ENCODE peak calls at places on chromosomes 6 and 20, in ten cellular contexts. One of them, this sample, is unnamed.

GRCh38 chr6:160697826-160698225 is 4.2 kb upstream of the PLG start:
- DNase-seq in IMR-90: no peak
- DNase-seq in natural killer cell: no peak
- DNase-seq in T-helper 2 cell: no peak
- DNase-seq in T1000: no peak
- DNase-seq in cardiac fibroblast: no peak
- DNase-seq in activated CD4-positive, alpha-beta T cell treated with anti-CD3 and anti-CD28 coated beads for 4 hours: no peak
- DNase-seq in CD8-positive, alpha-beta memory T cell: no peak
- DNase-seq in thoracic aorta: no peak
- DNase-seq in ELF-1: no peak
- DNase-seq in this sample: no peak

GRCh38 chr6:125370343-125370742 is 68.6 kb upstream of the HDDC2 start:
- DNase-seq in IMR-90: no peak
- DNase-seq in natural killer cell: no peak
- DNase-seq in T-helper 2 cell: no peak
- DNase-seq in T1000: no peak
- DNase-seq in cardiac fibroblast: no peak
- DNase-seq in activated CD4-positive, alpha-beta T cell treated with anti-CD3 and anti-CD28 coated beads for 4 hours: no peak
- DNase-seq in CD8-positive, alpha-beta memory T cell: no peak
- DNase-seq in thoracic aorta: no peak
- DNase-seq in ELF-1: no peak
- DNase-seq in this sample: no peak

GRCh38 chr6:41546866-41547798 is 951 bp downstream of the FOXP4 start:
- DNase-seq in IMR-90: peak
- DNase-seq in natural killer cell: peak
- DNase-seq in T-helper 2 cell: no peak
- DNase-seq in T1000: peak
- DNase-seq in cardiac fibroblast: peak
- DNase-seq in activated CD4-positive, alpha-beta T cell treated with anti-CD3 and anti-CD28 coated beads for 4 hours: peak
- DNase-seq in CD8-positive, alpha-beta memory T cell: peak
- DNase-seq in thoracic aorta: no peak
- DNase-seq in ELF-1: peak
- DNase-seq in this sample: peak

GRCh38 chr20:43028470-43028869 is 161.2 kb downstream of the PTPRT start:
- DNase-seq in IMR-90: no peak
- DNase-seq in natural killer cell: no peak
- DNase-seq in T-helper 2 cell: no peak
- DNase-seq in T1000: no peak
- DNase-seq in cardiac fibroblast: no peak
- DNase-seq in activated CD4-positive, alpha-beta T cell treated with anti-CD3 and anti-CD28 coated beads for 4 hours: no peak
- DNase-seq in CD8-positive, alpha-beta memory T cell: no peak
- DNase-seq in thoracic aorta: no peak
- DNase-seq in ELF-1: peak
- DNase-seq in this sample: no peak

GRCh38 chr20:40309731-40310130 is 379.3 kb downstream of the MAFB start:
- DNase-seq in IMR-90: no peak
- DNase-seq in natural killer cell: no peak
- DNase-seq in T-helper 2 cell: no peak
- DNase-seq in T1000: no peak
- DNase-seq in cardiac fibroblast: no peak
- DNase-seq in activated CD4-positive, alpha-beta T cell treated with anti-CD3 and anti-CD28 coated beads for 4 hours: no peak
- DNase-seq in CD8-positive, alpha-beta memory T cell: no peak
- DNase-seq in thoracic aorta: no peak
- DNase-seq in ELF-1: no peak
- DNase-seq in this sample: no peak

GRCh38 chr6:119179842-119180241 is 101.4 kb upstream of the FAM184A start:
- DNase-seq in IMR-90: no peak
- DNase-seq in natural killer cell: no peak
- DNase-seq in T-helper 2 cell: no peak
- DNase-seq in T1000: no peak
- DNase-seq in cardiac fibroblast: no peak
- DNase-seq in activated CD4-positive, alpha-beta T cell treated with anti-CD3 and anti-CD28 coated beads for 4 hours: no peak
- DNase-seq in CD8-positive, alpha-beta memory T cell: peak
- DNase-seq in thoracic aorta: no peak
- DNase-seq in ELF-1: no peak
- DNase-seq in this sample: no peak

GRCh38 chr6:67680297-67680932 is 954.7 kb upstream of the ADGRB3 start:
- DNase-seq in IMR-90: peak
- DNase-seq in natural killer cell: no peak
- DNase-seq in T-helper 2 cell: no peak
- DNase-seq in T1000: no peak
- DNase-seq in cardiac fibroblast: peak
- DNase-seq in activated CD4-positive, alpha-beta T cell treated with anti-CD3 and anti-CD28 coated beads for 4 hours: no peak
- DNase-seq in CD8-positive, alpha-beta memory T cell: no peak
- DNase-seq in thoracic aorta: no peak
- DNase-seq in ELF-1: no peak
- DNase-seq in this sample: no peak

GRCh38 chr20:31861346-31862156 is 8.8 kb downstream of the DUSP15 start:
- DNase-seq in IMR-90: peak
- DNase-seq in natural killer cell: peak
- DNase-seq in T-helper 2 cell: peak
- DNase-seq in T1000: no peak
- DNase-seq in cardiac fibroblast: no peak
- DNase-seq in activated CD4-positive, alpha-beta T cell treated with anti-CD3 and anti-CD28 coated beads for 4 hours: peak
- DNase-seq in CD8-positive, alpha-beta memory T cell: peak
- DNase-seq in thoracic aorta: no peak
- DNase-seq in ELF-1: peak
- DNase-seq in this sample: peak

GRCh38 chr6:1679691-1680068 is 70.0 kb downstream of the FOXC1 start:
- DNase-seq in IMR-90: no peak
- DNase-seq in natural killer cell: no peak
- DNase-seq in T-helper 2 cell: no peak
- DNase-seq in T1000: no peak
- DNase-seq in cardiac fibroblast: peak
- DNase-seq in activated CD4-positive, alpha-beta T cell treated with anti-CD3 and anti-CD28 coated beads for 4 hours: no peak
- DNase-seq in CD8-positive, alpha-beta memory T cell: no peak
- DNase-seq in thoracic aorta: no peak
- DNase-seq in ELF-1: no peak
- DNase-seq in this sample: peak

GRCh38 chr6:79134699-79135474 is 56.8 kb upstream of the PHIP start:
- DNase-seq in IMR-90: no peak
- DNase-seq in natural killer cell: no peak
- DNase-seq in T-helper 2 cell: no peak
- DNase-seq in T1000: no peak
- DNase-seq in cardiac fibroblast: no peak
- DNase-seq in activated CD4-positive, alpha-beta T cell treated with anti-CD3 and anti-CD28 coated beads for 4 hours: no peak
- DNase-seq in CD8-positive, alpha-beta memory T cell: no peak
- DNase-seq in thoracic aorta: no peak
- DNase-seq in ELF-1: peak
- DNase-seq in this sample: no peak

GRCh38 chr6:14549319-14549770 is 431.8 kb downstream of the CD83 start:
- DNase-seq in IMR-90: no peak
- DNase-seq in natural killer cell: no peak
- DNase-seq in T-helper 2 cell: no peak
- DNase-seq in T1000: no peak
- DNase-seq in cardiac fibroblast: no peak
- DNase-seq in activated CD4-positive, alpha-beta T cell treated with anti-CD3 and anti-CD28 coated beads for 4 hours: no peak
- DNase-seq in CD8-positive, alpha-beta memory T cell: no peak
- DNase-seq in thoracic aorta: no peak
- DNase-seq in ELF-1: no peak
- DNase-seq in this sample: no peak

GRCh38 chr20:2293971-2294370 is 1.8 kb upstream of the TGM3 start:
- DNase-seq in IMR-90: no peak
- DNase-seq in natural killer cell: no peak
- DNase-seq in T-helper 2 cell: no peak
- DNase-seq in T1000: no peak
- DNase-seq in cardiac fibroblast: no peak
- DNase-seq in activated CD4-positive, alpha-beta T cell treated with anti-CD3 and anti-CD28 coated beads for 4 hours: no peak
- DNase-seq in CD8-positive, alpha-beta memory T cell: no peak
- DNase-seq in thoracic aorta: no peak
- DNase-seq in ELF-1: no peak
- DNase-seq in this sample: no peak

GRCh38 chr6:100796049-100796823 is 84.9 kb downstream of the ASCC3 start:
- DNase-seq in IMR-90: no peak
- DNase-seq in natural killer cell: no peak
- DNase-seq in T-helper 2 cell: no peak
- DNase-seq in T1000: no peak
- DNase-seq in cardiac fibroblast: no peak
- DNase-seq in activated CD4-positive, alpha-beta T cell treated with anti-CD3 and anti-CD28 coated beads for 4 hours: no peak
- DNase-seq in CD8-positive, alpha-beta memory T cell: no peak
- DNase-seq in thoracic aorta: no peak
- DNase-seq in ELF-1: no peak
- DNase-seq in this sample: no peak

GRCh38 chr6:112651239-112651638 is 304.1 kb downstream of the RFPL4B start:
- DNase-seq in IMR-90: no peak
- DNase-seq in natural killer cell: no peak
- DNase-seq in T-helper 2 cell: no peak
- DNase-seq in T1000: no peak
- DNase-seq in cardiac fibroblast: no peak
- DNase-seq in activated CD4-positive, alpha-beta T cell treated with anti-CD3 and anti-CD28 coated beads for 4 hours: no peak
- DNase-seq in CD8-positive, alpha-beta memory T cell: no peak
- DNase-seq in thoracic aorta: no peak
- DNase-seq in ELF-1: no peak
- DNase-seq in this sample: no peak

GRCh38 chr6:138454976-138455706 is 44.2 kb downstream of the NHSL1 start:
- DNase-seq in IMR-90: no peak
- DNase-seq in natural killer cell: peak
- DNase-seq in T-helper 2 cell: peak
- DNase-seq in T1000: no peak
- DNase-seq in cardiac fibroblast: peak
- DNase-seq in activated CD4-positive, alpha-beta T cell treated with anti-CD3 and anti-CD28 coated beads for 4 hours: peak
- DNase-seq in CD8-positive, alpha-beta memory T cell: no peak
- DNase-seq in thoracic aorta: no peak
- DNase-seq in ELF-1: no peak
- DNase-seq in this sample: peak

GRCh38 chr20:62730481-62730880 is 21.8 kb downstream of the NTSR1 start:
- DNase-seq in IMR-90: no peak
- DNase-seq in natural killer cell: no peak
- DNase-seq in T-helper 2 cell: no peak
- DNase-seq in T1000: no peak
- DNase-seq in cardiac fibroblast: no peak
- DNase-seq in activated CD4-positive, alpha-beta T cell treated with anti-CD3 and anti-CD28 coated beads for 4 hours: no peak
- DNase-seq in CD8-positive, alpha-beta memory T cell: no peak
- DNase-seq in thoracic aorta: no peak
- DNase-seq in ELF-1: no peak
- DNase-seq in this sample: no peak

GRCh38 chr6:81787313-81788068 is 35.0 kb upstream of the TENT5A start:
- DNase-seq in IMR-90: peak
- DNase-seq in natural killer cell: no peak
- DNase-seq in T-helper 2 cell: no peak
- DNase-seq in T1000: no peak
- DNase-seq in cardiac fibroblast: peak
- DNase-seq in activated CD4-positive, alpha-beta T cell treated with anti-CD3 and anti-CD28 coated beads for 4 hours: no peak
- DNase-seq in CD8-positive, alpha-beta memory T cell: no peak
- DNase-seq in thoracic aorta: no peak
- DNase-seq in ELF-1: no peak
- DNase-seq in this sample: peak

GRCh38 chr20:57514273-57514751 is 10.6 kb downstream of the CTCFL start:
- DNase-seq in IMR-90: peak
- DNase-seq in natural killer cell: no peak
- DNase-seq in T-helper 2 cell: no peak
- DNase-seq in T1000: no peak
- DNase-seq in cardiac fibroblast: peak
- DNase-seq in activated CD4-positive, alpha-beta T cell treated with anti-CD3 and anti-CD28 coated beads for 4 hours: no peak
- DNase-seq in CD8-positive, alpha-beta memory T cell: no peak
- DNase-seq in thoracic aorta: no peak
- DNase-seq in ELF-1: peak
- DNase-seq in this sample: peak

GRCh38 chr6:137171824-137172733 is 1.4 kb downstream of the IL22RA2 start:
- DNase-seq in IMR-90: no peak
- DNase-seq in natural killer cell: no peak
- DNase-seq in T-helper 2 cell: no peak
- DNase-seq in T1000: no peak
- DNase-seq in cardiac fibroblast: no peak
- DNase-seq in activated CD4-positive, alpha-beta T cell treated with anti-CD3 and anti-CD28 coated beads for 4 hours: no peak
- DNase-seq in CD8-positive, alpha-beta memory T cell: no peak
- DNase-seq in thoracic aorta: no peak
- DNase-seq in ELF-1: peak
- DNase-seq in this sample: no peak

GRCh38 chr6:52505726-52506501 is 70.9 kb downstream of the TRAM2 start:
- DNase-seq in IMR-90: no peak
- DNase-seq in natural killer cell: no peak
- DNase-seq in T-helper 2 cell: no peak
- DNase-seq in T1000: no peak
- DNase-seq in cardiac fibroblast: no peak
- DNase-seq in activated CD4-positive, alpha-beta T cell treated with anti-CD3 and anti-CD28 coated beads for 4 hours: no peak
- DNase-seq in CD8-positive, alpha-beta memory T cell: no peak
- DNase-seq in thoracic aorta: no peak
- DNase-seq in ELF-1: no peak
- DNase-seq in this sample: no peak

GRCh38 chr6:71248306-71248705 is 40.3 kb upstream of the OGFRL1 start:
- DNase-seq in IMR-90: peak
- DNase-seq in natural killer cell: no peak
- DNase-seq in T-helper 2 cell: no peak
- DNase-seq in T1000: peak
- DNase-seq in cardiac fibroblast: peak
- DNase-seq in activated CD4-positive, alpha-beta T cell treated with anti-CD3 and anti-CD28 coated beads for 4 hours: no peak
- DNase-seq in CD8-positive, alpha-beta memory T cell: no peak
- DNase-seq in thoracic aorta: no peak
- DNase-seq in ELF-1: peak
- DNase-seq in this sample: peak

GRCh38 chr6:166940643-166941068 is 15.7 kb downstream of the RNASET2 start:
- DNase-seq in IMR-90: peak
- DNase-seq in natural killer cell: no peak
- DNase-seq in T-helper 2 cell: no peak
- DNase-seq in T1000: peak
- DNase-seq in cardiac fibroblast: peak
- DNase-seq in activated CD4-positive, alpha-beta T cell treated with anti-CD3 and anti-CD28 coated beads for 4 hours: no peak
- DNase-seq in CD8-positive, alpha-beta memory T cell: no peak
- DNase-seq in thoracic aorta: no peak
- DNase-seq in ELF-1: no peak
- DNase-seq in this sample: no peak

GRCh38 chr20:32742322-32743236 is 688 bp downstream of the COMMD7 start:
- DNase-seq in IMR-90: no peak
- DNase-seq in natural killer cell: no peak
- DNase-seq in T-helper 2 cell: no peak
- DNase-seq in T1000: no peak
- DNase-seq in cardiac fibroblast: no peak
- DNase-seq in activated CD4-positive, alpha-beta T cell treated with anti-CD3 and anti-CD28 coated beads for 4 hours: no peak
- DNase-seq in CD8-positive, alpha-beta memory T cell: no peak
- DNase-seq in thoracic aorta: no peak
- DNase-seq in ELF-1: peak
- DNase-seq in this sample: no peak

This sample was measured in LoVo.